ENCODE peak calls at places on chromosomes 6 and 20, in six cellular contexts. Z, D, P, K, V and Y are unnamed samples.

GRCh38 chr6:165718486-165718885 is 55.4 kb upstream of the PDE10A start:
- ATAC-seq in Z (no peak), D (peak; percentile 38), P (no peak), K (no peak), V (no peak), Y (no peak)

GRCh38 chr6:35044771-35045275 is 96.3 kb downstream of the TCP11 start:
- ATAC-seq in Z (no peak), D (no peak), P (no peak), K (peak; percentile 5), V (no peak), Y (peak; percentile 9)

GRCh38 chr20:52965380-52965779 is 6.8 kb upstream of the TSHZ2 start:
- ATAC-seq in Z (no peak), D (no peak), P (no peak), K (no peak), V (no peak), Y (no peak)

GRCh38 chr6:134074151-134074712 is 21.8 kb upstream of the SLC2A12 start:
- ATAC-seq in Z (no peak), D (peak; percentile 64), P (no peak), K (no peak), V (no peak), Y (no peak)

GRCh38 chr6:159679091-159680077 is 13.7 kb downstream of the SOD2 start:
- ATAC-seq in Z (peak; percentile 27), D (no peak), P (no peak), K (no peak), V (no peak), Y (peak; percentile 36)

GRCh38 chr6:119076966-119077642 is 1.4 kb downstream of the FAM184A start:
- ATAC-seq in Z (no peak), D (no peak), P (no peak), K (no peak), V (no peak), Y (no peak)

GRCh38 chr6:126848119-126848518 is 270.4 kb upstream of the RSPO3 start:
- ATAC-seq in Z (no peak), D (no peak), P (no peak), K (no peak), V (no peak), Y (no peak)

GRCh38 chr6:141335476-141335875 is 797.2 kb upstream of the GJE1 start:
- ATAC-seq in Z (no peak), D (no peak), P (no peak), K (no peak), V (no peak), Y (no peak)

GRCh38 chr6:157323924-157324276 is 581 bp upstream of the TMEM242 start:
- ATAC-seq in Z (peak; percentile 17), D (peak; percentile 89), P (no peak), K (peak; percentile 87), V (peak; percentile 76), Y (peak; percentile 68)

GRCh38 chr20:2124632-2125131 is 23.1 kb downstream of the STK35 start:
- ATAC-seq in Z (no peak), D (no peak), P (no peak), K (peak; percentile 28), V (no peak), Y (no peak)

GRCh38 chr20:24102290-24102689 is 113.7 kb upstream of the GGTLC1 start:
- ATAC-seq in Z (no peak), D (no peak), P (no peak), K (no peak), V (peak; percentile 72), Y (no peak)

GRCh38 chr6:162727347-162728176 is at the start of the genes PACRG and PRKN:
- ATAC-seq in Z (peak; percentile 99), D (peak; percentile 100), P (peak; percentile 93), K (peak; percentile 99), V (peak; percentile 99), Y (peak; percentile 99)

GRCh38 chr6:13461805-13462204 is 25.6 kb downstream of the GFOD1 start:
- ATAC-seq in Z (no peak), D (no peak), P (no peak), K (peak; percentile 6), V (no peak), Y (no peak)

GRCh38 chr6:134802426-134803058 is 147.4 kb downstream of the ALDH8A1 start:
- ATAC-seq in Z (no peak), D (no peak), P (no peak), K (no peak), V (no peak), Y (no peak)

GRCh38 chr6:15279047-15279661 is 33.3 kb downstream of the JARID2 start:
- ATAC-seq in Z (no peak), D (no peak), P (no peak), K (no peak), V (no peak), Y (no peak)

GRCh38 chr6:47097092-47097945 is 55.2 kb upstream of the ADGRF1 start:
- ATAC-seq in Z (peak; percentile 36), D (peak; percentile 88), P (peak; percentile 56), K (peak; percentile 92), V (peak; percentile 95), Y (peak; percentile 72)

GRCh38 chr6:44920952-44921491 is 407.1 kb upstream of the RUNX2 start:
- ATAC-seq in Z (no peak), D (no peak), P (no peak), K (peak; percentile 55), V (no peak), Y (no peak)

GRCh38 chr6:41560440-41561192 is 14.4 kb downstream of the FOXP4 start:
- ATAC-seq in Z (peak; percentile 95), D (peak; percentile 56), P (peak; percentile 93), K (peak; percentile 91), V (no peak), Y (peak; percentile 74)

GRCh38 chr20:57384953-57385761 is 6.0 kb upstream of the RBM38 start:
- ATAC-seq in Z (no peak), D (no peak), P (no peak), K (peak; percentile 11), V (no peak), Y (no peak)

GRCh38 chr20:13012886-13013285 is 4.1 kb downstream of the SPTLC3 start:
- ATAC-seq in Z (no peak), D (no peak), P (no peak), K (no peak), V (no peak), Y (no peak)

GRCh38 chr6:14079971-14080370 is 37.6 kb upstream of the CD83 start:
- ATAC-seq in Z (no peak), D (no peak), P (no peak), K (peak; percentile 58), V (no peak), Y (no peak)

GRCh38 chr6:158843751-158844683 is 24.8 kb upstream of the EZR start:
- ATAC-seq in Z (no peak), D (no peak), P (no peak), K (no peak), V (peak; percentile 71), Y (no peak)

GRCh38 chr6:73233048-73233447 is 7.8 kb upstream of the KHDC1L start:
- ATAC-seq in Z (no peak), D (no peak), P (no peak), K (no peak), V (no peak), Y (no peak)

GRCh38 chr6:148848915-148849314 is 102.1 kb downstream of the UST start:
- ATAC-seq in Z (no peak), D (no peak), P (no peak), K (no peak), V (no peak), Y (no peak)

GRCh38 chr20:4117341-4117740 is 102.0 kb upstream of the RNF24 start:
- ATAC-seq in Z (no peak), D (no peak), P (no peak), K (no peak), V (no peak), Y (no peak)

GRCh38 chr6:24858154-24858801 is 59.6 kb upstream of the ARMH2 start:
- ATAC-seq in Z (peak; percentile 75), D (peak; percentile 49), P (peak; percentile 60), K (peak; percentile 68), V (no peak), Y (peak; percentile 67)

GRCh38 chr6:109009761-109010612 is 84.7 kb downstream of the SESN1 start:
- ATAC-seq in Z (peak; percentile 1), D (no peak), P (peak; percentile 5), K (peak; percentile 29), V (peak; percentile 69), Y (peak; percentile 18)